ENCODE peak calls at places on chromosomes 16 and 17, in seven cellular contexts. B is spleen; P is SK-N-SH; G is CD8-positive, alpha-beta memory T cell; S is left ventricle myocardium inferior; X is cardiac muscle cell; N is heart left ventricle. L is an unnamed sample. For H3K36me3, the result is how much of the 10 kb centered on the place peaks cover.

GRCh38 chr16:56744996-56745640 is 15.2 kb downstream of the NUP93 start:
- DNase-seq in B (no peak), P (no peak), G (no peak), S (no peak), X (peak), N (no peak), L (no peak)

GRCh38 chr16:12318661-12319463 is 342.3 kb downstream of the SNX29 start:
- DNase-seq in B (peak), P (no peak), G (no peak), S (no peak), X (no peak), N (no peak), L (no peak)

GRCh38 chr16:54511181-54511731 is 224.7 kb upstream of the IRX3 start:
- DNase-seq in B (no peak), P (no peak), G (no peak), S (no peak), X (no peak), N (no peak), L (no peak)

GRCh38 chr16:60979119-60979518 is 1057.1 kb downstream of the CDH8 start:
- DNase-seq in B (peak), P (no peak), G (no peak), S (no peak), X (no peak), N (peak), L (no peak)

GRCh38 chr17:70137451-70138230 is 31.7 kb upstream of the KCNJ2 start:
- DNase-seq in B (no peak), P (no peak), G (no peak), S (no peak), X (peak), N (no peak), L (no peak)

GRCh38 chr17:55527520-55528118 is 16.4 kb upstream of the SMIM36 start:
- DNase-seq in B (no peak), P (peak), G (no peak), S (no peak), X (peak), N (no peak), L (peak)

GRCh38 chr17:35082073-35082657 is 18.7 kb upstream of the RFFL start:
- DNase-seq in B (no peak), P (peak), G (no peak), S (no peak), X (no peak), N (no peak), L (peak)

GRCh38 chr17:80364091-80364691 is 50.8 kb upstream of the ENDOV start:
- DNase-seq in B (peak), P (peak), G (no peak), S (no peak), X (peak), N (no peak), L (no peak)

GRCh38 chr17:74860229-74860998 is 729 bp upstream of the GRIN2C start:
- DNase-seq in B (no peak), P (peak), G (peak), S (no peak), X (no peak), N (no peak), L (no peak)

GRCh38 chr16:1155353-1156110 is 2.6 kb downstream of the CACNA1H start:
- DNase-seq in B (no peak), P (no peak), G (no peak), S (no peak), X (no peak), N (no peak), L (no peak)

GRCh38 chr17:64115871-64116534 is 13.9 kb downstream of the ERN1 start:
- DNase-seq in B (no peak), P (no peak), G (no peak), S (no peak), X (no peak), N (no peak), L (no peak)

GRCh38 chr17:68346448-68346847 is 55.2 kb downstream of the ARSG start:
- DNase-seq in B (peak), P (no peak), G (peak), S (peak), X (no peak), N (peak), L (peak)

GRCh38 chr17:61403846-61404701 is 4.4 kb downstream of the TBX2 start:
- DNase-seq in B (peak), P (no peak), G (peak), S (no peak), X (no peak), N (peak), L (no peak)

GRCh38 chr17:32463304-32463703 is 19.0 kb downstream of the PSMD11 start:
- DNase-seq in B (no peak), P (no peak), G (no peak), S (no peak), X (no peak), N (no peak), L (no peak)

GRCh38 chr17:2158011-2158410 is 103.1 kb downstream of the HIC1 start:
- DNase-seq in B (no peak), P (no peak), G (no peak), S (no peak), X (no peak), N (no peak), L (no peak)

GRCh38 chr16:73725147-73725546 is 571.5 kb upstream of the PSMD7 start:
- DNase-seq in B (no peak), P (no peak), G (no peak), S (no peak), X (no peak), N (no peak), L (no peak)

GRCh38 chr17:69505740-69506139 is 91.2 kb downstream of the MAP2K6 start:
- DNase-seq in B (no peak), P (no peak), G (no peak), S (no peak), X (no peak), N (no peak), L (no peak)

GRCh38 chr17:36629252-36629847 is 28.0 kb downstream of the MRM1 start:
- DNase-seq in B (peak), P (peak), G (peak), S (peak), X (peak), N (peak), L (peak)

GRCh38 chr16:31333686-31334649 is 21.0 kb upstream of the ITGAX start:
- DNase-seq in B (no peak), P (peak), G (peak), S (no peak), X (peak), N (no peak), L (peak)

GRCh38 chr17:48310748-48311213 is 119.2 kb downstream of the SKAP1 start:
- DNase-seq in B (peak), P (no peak), G (no peak), S (no peak), X (peak), N (no peak), L (no peak)

GRCh38 chr17:28216528-28216927 is 102.5 kb upstream of the TMEM97 start:
- DNase-seq in B (no peak), P (no peak), G (no peak), S (no peak), X (no peak), N (no peak), L (peak)

DNA sequence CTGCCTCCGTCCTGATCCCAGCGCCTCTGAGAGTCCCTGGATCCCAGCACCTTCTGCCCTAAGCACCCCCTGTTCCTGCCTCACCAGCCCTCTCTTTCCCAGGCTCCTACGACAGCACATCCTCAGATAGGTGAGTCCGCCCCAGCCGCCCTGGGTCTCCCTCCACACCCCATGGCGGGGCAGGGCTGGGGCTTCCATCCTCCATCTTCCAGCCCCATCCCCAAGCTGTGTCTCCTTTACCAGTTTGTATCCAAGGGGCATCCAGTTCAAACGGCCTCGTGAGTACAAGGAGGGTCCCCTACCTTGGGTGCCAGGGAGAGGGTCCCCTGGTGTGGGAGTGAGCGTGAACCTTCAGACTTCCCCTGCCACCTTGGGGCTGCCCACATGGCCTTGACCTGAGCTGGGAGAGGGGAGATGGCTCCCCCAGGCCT is 774 bp downstream of the LAT start:
- DNase-seq in B (no peak), P (no peak), G (no peak), S (no peak), X (no peak), N (no peak), L (no peak)
- H3K36me3 ChIP-seq in B (half or more), P (under half), G (under half), S (half or more), X (under half), N (under half), L (under half)

DNA sequence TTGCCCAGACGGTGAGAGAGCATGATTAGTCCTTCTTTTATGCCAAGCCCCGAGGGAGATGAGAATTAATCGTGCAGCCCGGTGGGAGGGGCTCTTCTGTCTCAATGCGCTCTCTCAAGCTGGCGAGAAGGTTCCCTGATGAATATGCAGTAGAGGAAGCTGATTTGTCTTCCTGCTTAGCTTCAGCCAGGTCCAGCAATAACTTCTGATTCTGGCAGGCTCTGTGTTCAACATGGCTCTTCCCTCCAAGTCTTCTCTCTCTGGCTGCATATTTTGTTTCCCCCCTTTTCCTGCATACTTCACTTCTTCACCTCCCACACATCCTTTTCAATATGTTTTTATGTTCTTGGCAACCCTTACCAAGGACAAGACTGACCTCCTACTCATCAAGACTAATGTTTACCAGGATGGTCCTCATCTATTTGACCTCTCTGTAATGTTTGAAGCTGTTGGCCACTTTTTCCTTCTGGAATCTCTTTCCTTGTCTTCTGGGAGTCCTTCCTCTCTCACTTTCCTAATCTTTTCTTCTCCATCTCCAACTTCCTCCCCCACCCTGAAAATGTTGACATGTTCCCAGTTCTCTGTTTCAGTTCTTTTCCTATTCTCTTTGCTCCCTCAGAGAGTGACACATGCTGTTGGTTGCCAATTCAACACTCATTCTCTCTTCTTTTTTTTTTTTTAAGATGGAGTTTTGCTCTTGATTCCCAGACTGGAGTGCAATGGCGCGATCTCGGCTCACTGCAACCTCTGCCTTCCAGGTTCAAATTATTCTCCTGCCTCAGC is 33.1 kb downstream of the ARL4D start:
- DNase-seq in B (no peak), P (no peak), G (no peak), S (no peak), X (no peak), N (no peak), L (no peak)
- H3K27ac ChIP-seq in B (no peak), P (no peak), G (no peak), S (peak), X (no peak), N (peak), L (no peak)

GRCh38 chr16:49416276-49416675 is 42.7 kb downstream of the C16orf78 start:
- DNase-seq in B (peak), P (no peak), G (no peak), S (no peak), X (no peak), N (no peak), L (no peak)
- H3K36me3 ChIP-seq in B (under half), P (under half), G (under half), S (under half), X (under half), N (under half), L (under half)

DNA sequence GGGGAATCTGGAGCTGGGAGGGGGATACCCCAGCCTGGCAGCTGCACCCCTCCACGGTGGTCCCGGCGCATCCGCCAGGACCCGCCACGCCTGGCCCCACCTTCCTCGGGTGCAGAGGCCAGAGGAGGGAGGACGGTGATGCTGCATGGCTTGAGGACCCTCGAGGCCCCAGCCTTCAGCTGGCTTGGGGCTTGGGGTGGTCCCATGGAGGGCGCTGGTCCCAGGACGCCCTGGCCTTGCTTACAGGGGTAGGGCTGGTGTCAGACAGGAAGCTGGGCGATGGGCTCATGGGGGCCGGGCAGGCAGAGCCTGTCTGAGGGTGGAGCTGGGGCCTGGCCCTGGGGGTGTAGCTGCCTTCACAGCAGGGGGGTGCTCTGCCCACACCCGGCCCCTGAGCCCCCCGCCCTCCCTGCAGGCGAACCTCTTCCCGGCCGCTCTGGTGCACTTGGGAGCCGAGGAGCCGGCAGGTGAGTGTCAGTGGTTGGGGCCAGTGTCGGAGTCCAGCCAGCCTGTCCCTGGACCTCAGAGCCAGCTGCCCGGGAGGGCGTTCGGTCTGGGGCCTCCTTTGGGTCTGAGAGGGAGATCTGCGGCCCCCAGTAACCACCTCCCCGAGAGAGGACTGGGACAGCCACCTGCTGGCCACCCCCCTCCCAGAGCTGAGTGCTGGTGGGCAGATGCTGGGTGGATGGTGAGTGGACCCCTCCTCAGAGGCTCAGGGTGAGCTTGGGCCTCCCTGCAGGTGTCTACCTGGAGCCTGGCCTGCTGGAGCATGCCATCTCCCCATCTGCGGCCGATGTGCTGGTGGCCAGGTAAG is 6.4 kb downstream of the CENPX start:
- DNase-seq in B (no peak), P (no peak), G (no peak), S (no peak), X (no peak), N (no peak), L (no peak)
- H3K27ac ChIP-seq in B (no peak), P (no peak), G (no peak), S (no peak), X (no peak), N (no peak), L (no peak)